ENCODE peak calls at places on chromosomes 5 and 9, in six cellular contexts. K, W, P, L, O and J are unnamed samples.

GRCh38 chr9:4147476-4148214 is 152.2 kb downstream of the GLIS3 start:
- DNase-seq in W (no peak), P (no peak), K (no peak), L (no peak), O (peak; percentile 28), J (no peak)

GRCh38 chr9:136438909-136439549 is 616 bp downstream of the INPP5E start:
- DNase-seq in L (no peak), W (peak; percentile 38), O (peak; percentile 56), K (peak; percentile 64), P (peak; percentile 61), J (peak; percentile 81)

GRCh38 chr9:99255651-99256050 is 33.6 kb downstream of the SEC61B start:
- DNase-seq in W (no peak), L (no peak), K (no peak), P (no peak), O (no peak), J (no peak)

GRCh38 chr5:17314907-17315471 is 97.6 kb downstream of the BASP1 start:
- DNase-seq in L (peak; percentile 28), O (no peak), P (peak; percentile 72), K (no peak), W (peak; percentile 56), J (peak; percentile 44)

GRCh38 chr5:59246470-59247250 is 646.9 kb downstream of the PDE4D start:
- DNase-seq in K (no peak), L (no peak), O (no peak), P (no peak), W (peak; percentile 15), J (no peak)

GRCh38 chr5:178801021-178801420 is 58.7 kb upstream of the ZNF354B start:
- DNase-seq in L (no peak), P (no peak), W (no peak), K (no peak), O (no peak), J (no peak)

GRCh38 chr9:101904845-101905244 is 166.4 kb upstream of the GRIN3A start:
- DNase-seq in K (no peak), L (no peak), P (no peak), O (no peak), W (no peak), J (no peak)

GRCh38 chr5:87394407-87394806 is 18.3 kb downstream of the CCNH start:
- DNase-seq in K (no peak), O (no peak), W (peak; percentile 90), L (no peak), P (no peak), J (no peak)

GRCh38 chr9:121929893-121930875 is 162.9 kb downstream of the TTLL11 start:
- DNase-seq in L (peak; percentile 3), W (no peak), O (no peak), P (no peak), K (no peak), J (no peak)

GRCh38 chr5:40834391-40834848 is 602 bp downstream of the RPL37 start:
- DNase-seq in K (peak; percentile 52), O (peak; percentile 48), L (no peak), W (peak; percentile 47), P (peak; percentile 59), J (no peak)

GRCh38 chr9:121636411-121636865 is 15.0 kb upstream of the DAB2IP start:
- DNase-seq in P (no peak), O (peak; percentile 62), W (peak; percentile 51), K (no peak), L (no peak), J (no peak)

GRCh38 chr5:23963449-23963848 is 456.0 kb downstream of the PRDM9 start:
- DNase-seq in O (no peak), L (no peak), P (no peak), K (no peak), W (no peak), J (no peak)

GRCh38 chr9:111300140-111300735 is 29.8 kb downstream of the OR2K2 start:
- DNase-seq in P (no peak), W (no peak), K (no peak), L (no peak), O (no peak), J (no peak)
- TF ChIP-seq CTCF in P (no peak), W (no peak), K (no peak), L (no peak), O (no peak), J (no peak)

GRCh38 chr9:16726023-16726422 is 144.4 kb downstream of the BNC2 start:
- DNase-seq in O (peak; percentile 10), P (no peak), K (no peak), W (peak; percentile 70), L (no peak), J (no peak)

GRCh38 chr9:16728128-16728505 is 142.4 kb downstream of the BNC2 start:
- DNase-seq in L (no peak), O (no peak), K (no peak), P (no peak), W (peak; percentile 33), J (no peak)

GRCh38 chr9:16725066-16725465 is 145.4 kb downstream of the BNC2 start:
- DNase-seq in L (no peak), K (no peak), O (no peak), P (no peak), W (no peak), J (no peak)

GRCh38 chr9:16727452-16728127 is 142.9 kb downstream of the BNC2 start:
- DNase-seq in L (no peak), O (no peak), W (peak; percentile 51), P (no peak), K (no peak), J (no peak)

GRCh38 chr9:16726718-16727451 is 143.6 kb downstream of the BNC2 start:
- DNase-seq in K (no peak), P (no peak), W (peak; percentile 94), L (no peak), O (peak; percentile 74), J (peak; percentile 8)
- H3K4me3 ChIP-seq in K (no peak overlapping the region), P (no peak overlapping the region), W (peak overlapping the region; percentile 75), L (no peak overlapping the region), O (peak overlapping the region; percentile 25), J (no peak overlapping the region)

GRCh38 chr9:35734096-35734495 is 1.6 kb downstream of the CREB3 start:
- DNase-seq in K (no peak), O (no peak), W (peak; percentile 52), L (no peak), P (no peak), J (no peak)

GRCh38 chr9:35733109-35733541 is 659 bp downstream of the CREB3 start:
- DNase-seq in W (peak; percentile 68), K (no peak), P (peak; percentile 47), L (no peak), O (peak; percentile 60), J (no peak)

GRCh38 chr9:35731415-35732184 is 395 bp downstream of the TLN1 start:
- DNase-seq in L (no peak), O (no peak), K (no peak), W (no peak), P (no peak), J (no peak)

GRCh38 chr9:35730486-35730854 is 1.5 kb downstream of the TLN1 start:
- DNase-seq in K (no peak), W (peak; percentile 15), L (no peak), O (no peak), P (no peak), J (no peak)

DNA sequence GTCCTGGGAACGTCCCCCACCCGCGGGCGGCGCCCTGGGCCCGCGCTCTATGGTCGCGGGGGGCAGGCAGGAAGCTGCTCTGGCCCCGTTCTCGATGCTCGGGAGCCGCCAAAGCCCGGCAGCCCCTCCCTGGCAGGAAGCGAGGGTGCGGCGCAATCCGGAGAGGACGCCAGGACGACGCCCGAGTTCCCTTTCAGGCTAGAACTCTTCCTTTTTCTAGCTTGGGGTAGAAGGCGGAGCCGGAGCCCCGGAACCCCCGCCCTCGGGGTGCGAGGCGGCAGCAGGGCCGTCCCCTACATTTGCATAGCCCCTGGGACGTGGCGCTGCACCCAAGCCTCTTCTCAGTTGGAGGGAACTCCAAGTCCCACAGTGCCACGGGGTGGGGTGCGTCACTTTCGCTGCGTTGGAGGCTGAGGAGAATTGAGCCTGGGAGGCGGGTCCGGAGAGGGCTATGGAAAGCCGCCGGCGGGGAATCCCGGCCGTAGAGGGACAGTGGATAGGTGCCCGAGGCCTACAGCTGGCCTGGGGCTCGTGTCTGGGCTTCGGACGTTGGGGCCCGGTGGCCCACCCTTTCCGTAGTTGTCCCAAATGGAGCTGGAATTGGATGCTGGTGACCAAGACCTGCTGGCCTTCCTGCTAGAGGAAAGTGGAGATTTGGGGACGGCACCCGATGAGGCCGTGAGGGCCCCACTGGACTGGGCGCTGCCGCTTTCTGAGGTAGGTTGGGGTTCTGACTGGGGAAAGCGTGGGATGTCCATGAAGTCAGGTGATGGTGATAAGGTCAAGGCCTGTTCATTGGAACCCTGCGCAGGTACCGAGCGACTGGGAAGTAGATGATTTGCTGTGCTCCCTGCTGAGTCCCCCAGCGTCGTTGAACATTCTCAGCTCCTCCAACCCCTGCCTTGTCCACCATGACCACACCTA is at the start of the genes CREB3 and TLN1:
- DNase-seq in O (peak; percentile 98), W (peak; percentile 100), K (peak; percentile 98), L (peak; percentile 91), P (peak; percentile 99), J (peak; percentile 99)
- TF ChIP-seq CTCF in O (no peak), W (no peak), K (no peak), L (no peak), P (peak; percentile 65), J (peak; percentile 37)

DNA sequence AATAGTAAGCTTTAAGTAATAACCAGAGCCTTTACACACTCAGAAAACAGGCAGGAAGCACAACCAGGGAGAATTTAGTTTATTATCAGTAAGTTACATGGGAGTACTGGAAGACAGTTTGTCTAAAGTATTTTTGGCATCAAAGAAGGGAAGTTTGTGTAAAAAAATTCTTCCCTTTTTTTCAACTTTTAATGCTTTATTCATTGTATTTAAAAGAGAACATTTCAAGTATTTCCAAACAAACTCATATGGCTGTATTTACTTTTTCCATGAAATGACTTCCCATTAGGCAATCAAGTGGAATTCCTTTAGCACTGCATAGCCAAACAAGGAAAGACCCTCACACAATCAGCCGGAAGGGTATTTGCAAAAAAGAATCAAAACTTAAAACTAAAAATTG is 26.7 kb downstream of the RNF145 start:
- DNase-seq in P (no peak), O (no peak), W (peak; percentile 69), K (no peak), L (no peak), J (no peak)
- H3K4me3 ChIP-seq in P (no peak overlapping the region), O (no peak overlapping the region), W (no peak overlapping the region), K (no peak overlapping the region), L (no peak overlapping the region), J (no peak overlapping the region)

DNA sequence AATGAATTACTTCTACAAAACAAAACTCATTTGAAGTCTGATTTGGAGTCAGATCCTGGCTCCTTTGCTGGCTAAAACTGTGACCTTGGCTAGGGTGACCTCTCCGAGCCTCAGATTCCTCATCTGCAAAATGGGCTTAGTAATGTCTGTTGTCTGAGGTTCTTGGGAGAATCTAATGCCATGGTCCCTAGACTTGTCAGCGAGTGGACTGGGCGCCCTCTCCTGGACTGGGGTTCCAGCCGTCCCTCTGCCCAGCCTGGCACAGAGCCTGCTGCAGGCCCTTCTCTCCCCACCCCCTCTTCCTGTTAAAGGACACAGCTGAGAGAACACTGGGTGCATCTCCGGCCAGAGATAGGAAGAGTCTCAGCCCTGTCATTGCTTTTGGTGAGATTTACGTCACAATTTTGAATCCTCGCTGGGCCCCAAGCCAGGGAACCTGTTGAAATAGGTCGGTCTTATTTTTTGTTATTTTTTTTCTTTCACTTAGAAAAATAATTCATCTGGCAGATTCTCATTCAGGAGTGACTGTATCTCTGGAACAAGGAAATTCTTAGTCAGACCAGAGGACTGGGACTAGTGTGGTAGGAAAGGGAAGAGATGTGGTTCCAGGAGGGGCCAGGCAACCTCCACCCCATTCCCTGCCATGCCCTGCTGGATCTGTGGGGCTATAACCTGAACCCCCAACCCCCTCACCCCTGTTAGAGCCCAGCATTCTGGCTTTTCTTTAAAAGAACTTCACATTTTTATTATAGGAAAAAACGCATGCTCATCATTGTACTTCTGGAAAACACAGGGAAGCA is 48.2 kb upstream of the RPL26L1 start:
- DNase-seq in L (peak; percentile 61), P (peak; percentile 35), K (no peak), W (peak; percentile 99), O (peak; percentile 55), J (peak; percentile 71)
- TF ChIP-seq CTCF in L (peak; percentile 38), P (peak; percentile 42), K (no peak), W (peak; percentile 50), O (peak; percentile 32), J (peak; percentile 38)